ENCODE peak calls at places on chromosomes 11 and 22, in eight cellular contexts. One of them, this sample, is unnamed.

GRCh38 chr11:11993814-11994213 is 14.6 kb downstream of the DKK3 start:
- DNase-seq in posterior cingulate gyrus: peak
- DNase-seq in MM.1S: no peak
- DNase-seq in activated T-cell treated with anti-CD3 and anti-CD28 coated beads, Interleukin-2, amount 50 U/mL, for 48 hours: no peak
- DNase-seq in cardiac muscle cell: peak
- DNase-seq in Karpas-422: no peak
- DNase-seq in GM04504: peak
- DNase-seq in naive thymus-derived CD8-positive, alpha-beta T cell: no peak
- DNase-seq in this sample: peak

GRCh38 chr11:76408171-76408965 is 27.2 kb downstream of the GVQW3 start:
- DNase-seq in posterior cingulate gyrus: no peak
- DNase-seq in MM.1S: no peak
- DNase-seq in activated T-cell treated with anti-CD3 and anti-CD28 coated beads, Interleukin-2, amount 50 U/mL, for 48 hours: no peak
- DNase-seq in cardiac muscle cell: no peak
- DNase-seq in Karpas-422: no peak
- DNase-seq in GM04504: no peak
- DNase-seq in naive thymus-derived CD8-positive, alpha-beta T cell: no peak
- DNase-seq in this sample: no peak

GRCh38 chr11:13061294-13061990 is 52.3 kb downstream of the RASSF10 start:
- DNase-seq in posterior cingulate gyrus: no peak
- DNase-seq in MM.1S: no peak
- DNase-seq in activated T-cell treated with anti-CD3 and anti-CD28 coated beads, Interleukin-2, amount 50 U/mL, for 48 hours: no peak
- DNase-seq in cardiac muscle cell: peak
- DNase-seq in Karpas-422: no peak
- DNase-seq in GM04504: no peak
- DNase-seq in naive thymus-derived CD8-positive, alpha-beta T cell: no peak
- DNase-seq in this sample: no peak

GRCh38 chr11:66546368-66546965 is at the start of gene ACTN3:
- DNase-seq in posterior cingulate gyrus: no peak
- DNase-seq in MM.1S: no peak
- DNase-seq in activated T-cell treated with anti-CD3 and anti-CD28 coated beads, Interleukin-2, amount 50 U/mL, for 48 hours: peak
- DNase-seq in cardiac muscle cell: peak
- DNase-seq in Karpas-422: no peak
- DNase-seq in GM04504: no peak
- DNase-seq in naive thymus-derived CD8-positive, alpha-beta T cell: no peak
- DNase-seq in this sample: no peak

GRCh38 chr11:96464695-96465307 is 75.0 kb downstream of the JRKL start:
- DNase-seq in posterior cingulate gyrus: no peak
- DNase-seq in MM.1S: peak
- DNase-seq in activated T-cell treated with anti-CD3 and anti-CD28 coated beads, Interleukin-2, amount 50 U/mL, for 48 hours: no peak
- DNase-seq in cardiac muscle cell: peak
- DNase-seq in Karpas-422: peak
- DNase-seq in GM04504: peak
- DNase-seq in naive thymus-derived CD8-positive, alpha-beta T cell: no peak
- DNase-seq in this sample: peak

GRCh38 chr11:107123022-107123421 is 104.7 kb upstream of the GUCY1A2 start:
- DNase-seq in posterior cingulate gyrus: no peak
- DNase-seq in MM.1S: no peak
- DNase-seq in activated T-cell treated with anti-CD3 and anti-CD28 coated beads, Interleukin-2, amount 50 U/mL, for 48 hours: no peak
- DNase-seq in cardiac muscle cell: peak
- DNase-seq in Karpas-422: peak
- DNase-seq in GM04504: no peak
- DNase-seq in naive thymus-derived CD8-positive, alpha-beta T cell: no peak
- DNase-seq in this sample: no peak

GRCh38 chr11:74269161-74269809 is 42.2 kb downstream of the P4HA3 start:
- DNase-seq in posterior cingulate gyrus: no peak
- DNase-seq in MM.1S: no peak
- DNase-seq in activated T-cell treated with anti-CD3 and anti-CD28 coated beads, Interleukin-2, amount 50 U/mL, for 48 hours: no peak
- DNase-seq in cardiac muscle cell: peak
- DNase-seq in Karpas-422: no peak
- DNase-seq in GM04504: no peak
- DNase-seq in naive thymus-derived CD8-positive, alpha-beta T cell: peak
- DNase-seq in this sample: peak

GRCh38 chr11:65316979-65317786 is 2.5 kb downstream of the CDC42EP2 start:
- DNase-seq in posterior cingulate gyrus: no peak
- DNase-seq in MM.1S: no peak
- DNase-seq in activated T-cell treated with anti-CD3 and anti-CD28 coated beads, Interleukin-2, amount 50 U/mL, for 48 hours: no peak
- DNase-seq in cardiac muscle cell: peak
- DNase-seq in Karpas-422: peak
- DNase-seq in GM04504: peak
- DNase-seq in naive thymus-derived CD8-positive, alpha-beta T cell: no peak
- DNase-seq in this sample: no peak

GRCh38 chr11:11022126-11022730 is 164.4 kb upstream of the ZBED5 start:
- DNase-seq in posterior cingulate gyrus: no peak
- DNase-seq in MM.1S: peak
- DNase-seq in activated T-cell treated with anti-CD3 and anti-CD28 coated beads, Interleukin-2, amount 50 U/mL, for 48 hours: no peak
- DNase-seq in cardiac muscle cell: peak
- DNase-seq in Karpas-422: peak
- DNase-seq in GM04504: no peak
- DNase-seq in naive thymus-derived CD8-positive, alpha-beta T cell: no peak
- DNase-seq in this sample: no peak

GRCh38 chr11:20097319-20098221 is 62.7 kb downstream of the DBX1 start:
- DNase-seq in posterior cingulate gyrus: no peak
- DNase-seq in MM.1S: no peak
- DNase-seq in activated T-cell treated with anti-CD3 and anti-CD28 coated beads, Interleukin-2, amount 50 U/mL, for 48 hours: no peak
- DNase-seq in cardiac muscle cell: peak
- DNase-seq in Karpas-422: no peak
- DNase-seq in GM04504: peak
- DNase-seq in naive thymus-derived CD8-positive, alpha-beta T cell: no peak
- DNase-seq in this sample: peak

GRCh38 chr11:63508009-63508408 is 2.1 kb downstream of the LGALS12 start:
- DNase-seq in posterior cingulate gyrus: peak
- DNase-seq in MM.1S: peak
- DNase-seq in activated T-cell treated with anti-CD3 and anti-CD28 coated beads, Interleukin-2, amount 50 U/mL, for 48 hours: no peak
- DNase-seq in cardiac muscle cell: peak
- DNase-seq in Karpas-422: peak
- DNase-seq in GM04504: no peak
- DNase-seq in naive thymus-derived CD8-positive, alpha-beta T cell: no peak
- DNase-seq in this sample: peak

GRCh38 chr11:11057472-11057854 is 199.6 kb upstream of the ZBED5 start:
- DNase-seq in posterior cingulate gyrus: no peak
- DNase-seq in MM.1S: no peak
- DNase-seq in activated T-cell treated with anti-CD3 and anti-CD28 coated beads, Interleukin-2, amount 50 U/mL, for 48 hours: no peak
- DNase-seq in cardiac muscle cell: no peak
- DNase-seq in Karpas-422: no peak
- DNase-seq in GM04504: no peak
- DNase-seq in naive thymus-derived CD8-positive, alpha-beta T cell: no peak
- DNase-seq in this sample: no peak

GRCh38 chr22:37032535-37033460 is 13.3 kb downstream of the MPST start:
- DNase-seq in posterior cingulate gyrus: no peak
- DNase-seq in MM.1S: no peak
- DNase-seq in activated T-cell treated with anti-CD3 and anti-CD28 coated beads, Interleukin-2, amount 50 U/mL, for 48 hours: no peak
- DNase-seq in cardiac muscle cell: peak
- DNase-seq in Karpas-422: no peak
- DNase-seq in GM04504: no peak
- DNase-seq in naive thymus-derived CD8-positive, alpha-beta T cell: no peak
- DNase-seq in this sample: peak

GRCh38 chr11:57668467-57668890 is 565 bp downstream of the ZDHHC5 start:
- DNase-seq in posterior cingulate gyrus: no peak
- DNase-seq in MM.1S: peak
- DNase-seq in activated T-cell treated with anti-CD3 and anti-CD28 coated beads, Interleukin-2, amount 50 U/mL, for 48 hours: no peak
- DNase-seq in cardiac muscle cell: no peak
- DNase-seq in Karpas-422: peak
- DNase-seq in GM04504: no peak
- DNase-seq in naive thymus-derived CD8-positive, alpha-beta T cell: no peak
- DNase-seq in this sample: no peak

GRCh38 chr11:2549491-2549875 is 104.7 kb downstream of the KCNQ1 start:
- DNase-seq in posterior cingulate gyrus: no peak
- DNase-seq in MM.1S: no peak
- DNase-seq in activated T-cell treated with anti-CD3 and anti-CD28 coated beads, Interleukin-2, amount 50 U/mL, for 48 hours: no peak
- DNase-seq in cardiac muscle cell: no peak
- DNase-seq in Karpas-422: no peak
- DNase-seq in GM04504: no peak
- DNase-seq in naive thymus-derived CD8-positive, alpha-beta T cell: no peak
- DNase-seq in this sample: no peak

GRCh38 chr11:130178992-130179391 is 19.4 kb downstream of the ST14 start:
- DNase-seq in posterior cingulate gyrus: no peak
- DNase-seq in MM.1S: no peak
- DNase-seq in activated T-cell treated with anti-CD3 and anti-CD28 coated beads, Interleukin-2, amount 50 U/mL, for 48 hours: no peak
- DNase-seq in cardiac muscle cell: no peak
- DNase-seq in Karpas-422: no peak
- DNase-seq in GM04504: no peak
- DNase-seq in naive thymus-derived CD8-positive, alpha-beta T cell: no peak
- DNase-seq in this sample: no peak

GRCh38 chr11:91231226-91231625 is 993.4 kb upstream of the FAT3 start:
- DNase-seq in posterior cingulate gyrus: no peak
- DNase-seq in MM.1S: no peak
- DNase-seq in activated T-cell treated with anti-CD3 and anti-CD28 coated beads, Interleukin-2, amount 50 U/mL, for 48 hours: no peak
- DNase-seq in cardiac muscle cell: no peak
- DNase-seq in Karpas-422: no peak
- DNase-seq in GM04504: no peak
- DNase-seq in naive thymus-derived CD8-positive, alpha-beta T cell: no peak
- DNase-seq in this sample: no peak

GRCh38 chr11:130865772-130866114 is 50.5 kb downstream of the SNX19 start:
- DNase-seq in posterior cingulate gyrus: no peak
- DNase-seq in MM.1S: no peak
- DNase-seq in activated T-cell treated with anti-CD3 and anti-CD28 coated beads, Interleukin-2, amount 50 U/mL, for 48 hours: no peak
- DNase-seq in cardiac muscle cell: no peak
- DNase-seq in Karpas-422: no peak
- DNase-seq in GM04504: no peak
- DNase-seq in naive thymus-derived CD8-positive, alpha-beta T cell: no peak
- DNase-seq in this sample: no peak

GRCh38 chr11:26985941-26986340 is 8.0 kb upstream of the FIBIN start:
- DNase-seq in posterior cingulate gyrus: no peak
- DNase-seq in MM.1S: no peak
- DNase-seq in activated T-cell treated with anti-CD3 and anti-CD28 coated beads, Interleukin-2, amount 50 U/mL, for 48 hours: no peak
- DNase-seq in cardiac muscle cell: peak
- DNase-seq in Karpas-422: no peak
- DNase-seq in GM04504: peak
- DNase-seq in naive thymus-derived CD8-positive, alpha-beta T cell: no peak
- DNase-seq in this sample: no peak

GRCh38 chr11:11211186-11211585 is 141.9 kb downstream of the CSNK2A3 start:
- DNase-seq in posterior cingulate gyrus: peak
- DNase-seq in MM.1S: no peak
- DNase-seq in activated T-cell treated with anti-CD3 and anti-CD28 coated beads, Interleukin-2, amount 50 U/mL, for 48 hours: no peak
- DNase-seq in cardiac muscle cell: no peak
- DNase-seq in Karpas-422: no peak
- DNase-seq in GM04504: no peak
- DNase-seq in naive thymus-derived CD8-positive, alpha-beta T cell: no peak
- DNase-seq in this sample: no peak

GRCh38 chr11:130145975-130146776 is 13.4 kb upstream of the ST14 start:
- DNase-seq in posterior cingulate gyrus: no peak
- DNase-seq in MM.1S: peak
- DNase-seq in activated T-cell treated with anti-CD3 and anti-CD28 coated beads, Interleukin-2, amount 50 U/mL, for 48 hours: no peak
- DNase-seq in cardiac muscle cell: no peak
- DNase-seq in Karpas-422: no peak
- DNase-seq in GM04504: no peak
- DNase-seq in naive thymus-derived CD8-positive, alpha-beta T cell: no peak
- DNase-seq in this sample: no peak

GRCh38 chr11:126232683-126233082 is 21.1 kb downstream of the FAM118B start:
- DNase-seq in posterior cingulate gyrus: no peak
- DNase-seq in MM.1S: no peak
- DNase-seq in activated T-cell treated with anti-CD3 and anti-CD28 coated beads, Interleukin-2, amount 50 U/mL, for 48 hours: no peak
- DNase-seq in cardiac muscle cell: no peak
- DNase-seq in Karpas-422: no peak
- DNase-seq in GM04504: no peak
- DNase-seq in naive thymus-derived CD8-positive, alpha-beta T cell: no peak
- DNase-seq in this sample: no peak

GRCh38 chr11:101034076-101034475 is 95.5 kb downstream of the PGR start:
- DNase-seq in posterior cingulate gyrus: no peak
- DNase-seq in MM.1S: no peak
- DNase-seq in activated T-cell treated with anti-CD3 and anti-CD28 coated beads, Interleukin-2, amount 50 U/mL, for 48 hours: no peak
- DNase-seq in cardiac muscle cell: peak
- DNase-seq in Karpas-422: no peak
- DNase-seq in GM04504: no peak
- DNase-seq in naive thymus-derived CD8-positive, alpha-beta T cell: no peak
- DNase-seq in this sample: no peak

GRCh38 chr11:103257360-103257759 is 148.1 kb downstream of the DYNC2H1 start:
- DNase-seq in posterior cingulate gyrus: no peak
- DNase-seq in MM.1S: no peak
- DNase-seq in activated T-cell treated with anti-CD3 and anti-CD28 coated beads, Interleukin-2, amount 50 U/mL, for 48 hours: no peak
- DNase-seq in cardiac muscle cell: peak
- DNase-seq in Karpas-422: peak
- DNase-seq in GM04504: no peak
- DNase-seq in naive thymus-derived CD8-positive, alpha-beta T cell: no peak
- DNase-seq in this sample: peak

GRCh38 chr22:29478326-29479276 is 1.4 kb upstream of the NEFH start:
- DNase-seq in posterior cingulate gyrus: no peak
- DNase-seq in MM.1S: no peak
- DNase-seq in activated T-cell treated with anti-CD3 and anti-CD28 coated beads, Interleukin-2, amount 50 U/mL, for 48 hours: no peak
- DNase-seq in cardiac muscle cell: peak
- DNase-seq in Karpas-422: peak
- DNase-seq in GM04504: no peak
- DNase-seq in naive thymus-derived CD8-positive, alpha-beta T cell: peak
- DNase-seq in this sample: no peak

GRCh38 chr11:14380947-14381555 is 22.1 kb upstream of the RRAS2 start:
- DNase-seq in posterior cingulate gyrus: peak
- DNase-seq in MM.1S: peak
- DNase-seq in activated T-cell treated with anti-CD3 and anti-CD28 coated beads, Interleukin-2, amount 50 U/mL, for 48 hours: peak
- DNase-seq in cardiac muscle cell: peak
- DNase-seq in Karpas-422: no peak
- DNase-seq in GM04504: no peak
- DNase-seq in naive thymus-derived CD8-positive, alpha-beta T cell: peak
- DNase-seq in this sample: no peak

GRCh38 chr11:31779268-31779879 is 31.7 kb downstream of the PAX6 start:
- DNase-seq in posterior cingulate gyrus: no peak
- DNase-seq in MM.1S: no peak
- DNase-seq in activated T-cell treated with anti-CD3 and anti-CD28 coated beads, Interleukin-2, amount 50 U/mL, for 48 hours: no peak
- DNase-seq in cardiac muscle cell: no peak
- DNase-seq in Karpas-422: no peak
- DNase-seq in GM04504: peak
- DNase-seq in naive thymus-derived CD8-positive, alpha-beta T cell: no peak
- DNase-seq in this sample: no peak

GRCh38 chr11:65488273-65489058 is 10.4 kb upstream of the MALAT1 start:
- DNase-seq in posterior cingulate gyrus: peak
- DNase-seq in MM.1S: no peak
- DNase-seq in activated T-cell treated with anti-CD3 and anti-CD28 coated beads, Interleukin-2, amount 50 U/mL, for 48 hours: no peak
- DNase-seq in cardiac muscle cell: peak
- DNase-seq in Karpas-422: peak
- DNase-seq in GM04504: no peak
- DNase-seq in naive thymus-derived CD8-positive, alpha-beta T cell: no peak
- DNase-seq in this sample: peak

GRCh38 chr11:43957571-43957970 is 15.1 kb downstream of the C11orf96 start:
- DNase-seq in posterior cingulate gyrus: no peak
- DNase-seq in MM.1S: no peak
- DNase-seq in activated T-cell treated with anti-CD3 and anti-CD28 coated beads, Interleukin-2, amount 50 U/mL, for 48 hours: no peak
- DNase-seq in cardiac muscle cell: no peak
- DNase-seq in Karpas-422: no peak
- DNase-seq in GM04504: no peak
- DNase-seq in naive thymus-derived CD8-positive, alpha-beta T cell: no peak
- DNase-seq in this sample: no peak

GRCh38 chr11:130897262-130898182 is 18.8 kb downstream of the SNX19 start:
- DNase-seq in posterior cingulate gyrus: no peak
- DNase-seq in MM.1S: no peak
- DNase-seq in activated T-cell treated with anti-CD3 and anti-CD28 coated beads, Interleukin-2, amount 50 U/mL, for 48 hours: no peak
- DNase-seq in cardiac muscle cell: peak
- DNase-seq in Karpas-422: no peak
- DNase-seq in GM04504: peak
- DNase-seq in naive thymus-derived CD8-positive, alpha-beta T cell: no peak
- DNase-seq in this sample: peak

GRCh38 chr11:123388640-123389039 is 41.4 kb upstream of the GRAMD1B start:
- DNase-seq in posterior cingulate gyrus: no peak
- DNase-seq in MM.1S: no peak
- DNase-seq in activated T-cell treated with anti-CD3 and anti-CD28 coated beads, Interleukin-2, amount 50 U/mL, for 48 hours: no peak
- DNase-seq in cardiac muscle cell: no peak
- DNase-seq in Karpas-422: no peak
- DNase-seq in GM04504: no peak
- DNase-seq in naive thymus-derived CD8-positive, alpha-beta T cell: no peak
- DNase-seq in this sample: no peak

GRCh38 chr22:50082961-50083461 is 2.2 kb downstream of the MLC1 start:
- DNase-seq in posterior cingulate gyrus: no peak
- DNase-seq in MM.1S: peak
- DNase-seq in activated T-cell treated with anti-CD3 and anti-CD28 coated beads, Interleukin-2, amount 50 U/mL, for 48 hours: no peak
- DNase-seq in cardiac muscle cell: no peak
- DNase-seq in Karpas-422: no peak
- DNase-seq in GM04504: no peak
- DNase-seq in naive thymus-derived CD8-positive, alpha-beta T cell: no peak
- DNase-seq in this sample: no peak

GRCh38 chr11:56932572-56933235 is 56.0 kb upstream of the OR5AK2 start:
- DNase-seq in posterior cingulate gyrus: no peak
- DNase-seq in MM.1S: no peak
- DNase-seq in activated T-cell treated with anti-CD3 and anti-CD28 coated beads, Interleukin-2, amount 50 U/mL, for 48 hours: no peak
- DNase-seq in cardiac muscle cell: peak
- DNase-seq in Karpas-422: no peak
- DNase-seq in GM04504: peak
- DNase-seq in naive thymus-derived CD8-positive, alpha-beta T cell: no peak
- DNase-seq in this sample: peak

GRCh38 chr11:133021503-133021902 is 510.8 kb downstream of the OPCML start:
- DNase-seq in posterior cingulate gyrus: no peak
- DNase-seq in MM.1S: no peak
- DNase-seq in activated T-cell treated with anti-CD3 and anti-CD28 coated beads, Interleukin-2, amount 50 U/mL, for 48 hours: no peak
- DNase-seq in cardiac muscle cell: no peak
- DNase-seq in Karpas-422: no peak
- DNase-seq in GM04504: no peak
- DNase-seq in naive thymus-derived CD8-positive, alpha-beta T cell: no peak
- DNase-seq in this sample: no peak

This sample was measured in H4.